ENCODE peak calls at places on chromosomes 11 and 22, in five cellular contexts. D is cardiac fibroblast, C is NCI-H1092, W is Kasumi-1, M is kidney tubule cell. X is an unnamed sample.
A peak's percentile ranks its signal among the peaks of the same experiment; 100 is the strongest.

GRCh38 chr11:76233936-76234703 is 27.8 kb upstream of the WNT11 start:
- DNase-seq in W (no peak), D (peak; percentile 70), C (no peak), M (no peak), X (peak; percentile 91)

GRCh38 chr11:57364851-57365660 is 15.9 kb downstream of the PRG3 start:
- DNase-seq in W (no peak), D (no peak), C (no peak), M (no peak), X (no peak)

GRCh38 chr11:71268706-71269321 is 16.4 kb upstream of the SHANK2 start:
- DNase-seq in M (no peak), C (no peak), W (no peak), D (no peak), X (no peak)

GRCh38 chr11:113730887-113731726 is 25.0 kb upstream of the TMPRSS5 start:
- DNase-seq in C (peak; percentile 54), D (peak; percentile 72), W (no peak), M (peak; percentile 59), X (no peak)

GRCh38 chr22:46676881-46677280 is 56.7 kb downstream of the GRAMD4 start:
- DNase-seq in D (no peak), C (no peak), W (no peak), M (no peak), X (no peak)

GRCh38 chr11:4095509-4096230 is 1.1 kb downstream of the RRM1 start:
- DNase-seq in D (peak; percentile 52), W (peak; percentile 13), M (peak; percentile 63), C (no peak), X (no peak)

GRCh38 chr11:45486461-45486860 is 179.0 kb downstream of the CHST1 start:
- DNase-seq in M (no peak), C (no peak), D (no peak), W (no peak), X (no peak)

GRCh38 chr11:121895919-121896318 is 220.1 kb downstream of the BLID start:
- DNase-seq in C (no peak), D (peak; percentile 67), W (no peak), M (no peak), X (no peak)

GRCh38 chr22:47681766-47682165 is 919.3 kb downstream of the TBC1D22A start:
- DNase-seq in W (no peak), D (no peak), M (no peak), C (no peak), X (no peak)

GRCh38 chr11:27934830-27935145 is 173.2 kb downstream of the KIF18A start:
- DNase-seq in D (peak; percentile 87), W (no peak), C (no peak), M (peak; percentile 92), X (no peak)

GRCh38 chr11:24567380-24567779 is 70.5 kb downstream of the LUZP2 start:
- DNase-seq in M (no peak), W (no peak), C (no peak), D (no peak), X (no peak)

GRCh38 chr22:25334091-25334490 is 114.7 kb downstream of the CRYBB2 start:
- DNase-seq in M (peak; percentile 41), D (peak; percentile 21), C (peak; percentile 24), W (peak; percentile 33), X (no peak)

GRCh38 chr11:74699615-74700396 is 31.4 kb downstream of the CHRDL2 start:
- DNase-seq in M (no peak), W (no peak), D (no peak), C (no peak), X (no peak)

GRCh38 chr11:16261836-16262644 is 94.3 kb downstream of the SOX6 start:
- DNase-seq in M (peak; percentile 69), W (no peak), C (no peak), D (no peak), X (no peak)

GRCh38 chr11:106473089-106473722 is 395.7 kb downstream of the AASDHPPT start:
- DNase-seq in W (no peak), M (no peak), D (peak; percentile 49), C (no peak), X (no peak)

GRCh38 chr11:108788565-108789199 is 123.8 kb downstream of the DDX10 start:
- DNase-seq in C (no peak), W (peak; percentile 42), M (peak; percentile 27), D (peak; percentile 70), X (no peak)

GRCh38 chr11:1828542-1828941 is 6.2 kb upstream of the SYT8 start:
- DNase-seq in D (no peak), W (no peak), M (no peak), C (no peak), X (no peak)

GRCh38 chr11:65424200-65425104 is 1.9 kb downstream of the NEAT1 start:
- DNase-seq in M (peak; percentile 54), W (no peak), C (no peak), D (peak; percentile 82), X (peak; percentile 75)

GRCh38 chr22:50315289-50316113 is 8.1 kb upstream of the PLXNB2 start:
- DNase-seq in M (no peak), D (no peak), C (no peak), W (no peak), X (no peak)

GRCh38 chr11:88418508-88418907 is 81.0 kb upstream of the CTSC start:
- DNase-seq in C (peak; percentile 48), W (no peak), D (no peak), M (no peak), X (no peak)

GRCh38 chr11:34050967-34051348 is 573 bp upstream of the CAPRIN1 start:
- DNase-seq in M (no peak), W (peak; percentile 83), D (no peak), C (peak; percentile 51), X (no peak)

GRCh38 chr11:130689222-130689908 is 226.9 kb downstream of the SNX19 start:
- DNase-seq in W (no peak), C (no peak), M (no peak), D (peak; percentile 68), X (no peak)

GRCh38 chr22:48919187-48919590 is 908.5 kb downstream of the BRD1 start:
- DNase-seq in M (no peak), C (no peak), W (no peak), D (no peak), X (no peak)

GRCh38 chr11:27716850-27717249 is 16.6 kb upstream of the BDNF start:
- DNase-seq in M (no peak), C (no peak), W (no peak), D (peak; percentile 35), X (no peak)